ENCODE peak calls at places on chromosomes 3 and 15, in seven cellular contexts. W, D, U, C, I, O and L are unnamed samples.

GRCh38 chr3:50603261-50604109 is 8.1 kb downstream of the CISH start:
- DNase-seq in W (no peak), D (no peak), U (peak; percentile 69), C (no peak), I (no peak), O (no peak), L (no peak)

GRCh38 chr3:160686955-160687535 is 10.1 kb downstream of the ARL14 start:
- DNase-seq in W (no peak), D (peak; percentile 55), U (no peak), C (peak; percentile 24), I (no peak), O (no peak), L (no peak)

GRCh38 chr3:48548731-48549705 is 7.6 kb downstream of the PFKFB4 start:
- DNase-seq in W (peak; percentile 58), D (peak; percentile 90), U (peak; percentile 83), C (peak; percentile 69), I (peak; percentile 79), O (peak; percentile 69), L (peak; percentile 78)

GRCh38 chr3:71304684-71305083 is 278.8 kb downstream of the FOXP1 start:
- DNase-seq in W (no peak), D (no peak), U (no peak), C (peak; percentile 72), I (no peak), O (no peak), L (peak; percentile 58)

GRCh38 chr3:108406661-108407206 is 103.7 kb downstream of the MYH15 start:
- DNase-seq in W (peak; percentile 33), D (peak; percentile 78), U (peak; percentile 37), C (peak; percentile 56), I (peak; percentile 23), O (no peak), L (no peak)

GRCh38 chr3:189277711-189278110 is 105.9 kb downstream of the TPRG1 start:
- DNase-seq in W (peak; percentile 73), D (no peak), U (no peak), C (no peak), I (no peak), O (no peak), L (no peak)

GRCh38 chr3:65888980-65889706 is 149.6 kb downstream of the MAGI1 start:
- DNase-seq in W (peak; percentile 29), D (peak; percentile 90), U (no peak), C (peak; percentile 98), I (no peak), O (peak; percentile 37), L (no peak)

GRCh38 chr3:170517251-170517945 is 68.5 kb downstream of the SLC7A14 start:
- DNase-seq in W (no peak), D (no peak), U (no peak), C (no peak), I (no peak), O (no peak), L (no peak)

GRCh38 chr3:42823351-42823750 is 14.1 kb downstream of the ACKR2 start:
- DNase-seq in W (no peak), D (peak; percentile 21), U (no peak), C (peak; percentile 11), I (no peak), O (no peak), L (no peak)

GRCh38 chr3:6809349-6809748 is 51.6 kb upstream of the GRM7 start:
- DNase-seq in W (no peak), D (no peak), U (no peak), C (no peak), I (no peak), O (no peak), L (no peak)

GRCh38 chr3:186097663-186098451 is 11.0 kb downstream of the ETV5 start:
- DNase-seq in W (no peak), D (peak; percentile 26), U (no peak), C (peak; percentile 78), I (peak; percentile 90), O (no peak), L (no peak)

GRCh38 chr15:58453931-58454793 is 22.4 kb downstream of the LIPC start:
- DNase-seq in W (peak; percentile 36), D (no peak), U (peak; percentile 68), C (no peak), I (no peak), O (no peak), L (no peak)

GRCh38 chr3:48301814-48302194 is 31.7 kb downstream of the SPINK8 start:
- DNase-seq in W (no peak), D (peak; percentile 39), U (peak; percentile 35), C (peak; percentile 19), I (no peak), O (no peak), L (no peak)

GRCh38 chr3:186235554-186235953 is 126.5 kb downstream of the DGKG start:
- DNase-seq in W (peak; percentile 45), D (no peak), U (no peak), C (no peak), I (no peak), O (no peak), L (no peak)

GRCh38 chr3:194312186-194312742 is 38.9 kb downstream of the CPN2 start:
- DNase-seq in W (no peak), D (no peak), U (no peak), C (no peak), I (no peak), O (no peak), L (no peak)

GRCh38 chr3:184372296-184372821 is 5.6 kb downstream of the THPO start:
- DNase-seq in W (no peak), D (no peak), U (no peak), C (no peak), I (no peak), O (no peak), L (no peak)

GRCh38 chr3:45178131-45179023 is 32.2 kb upstream of the CDCP1 start:
- DNase-seq in W (no peak), D (no peak), U (no peak), C (peak; percentile 69), I (no peak), O (no peak), L (no peak)

GRCh38 chr3:187623285-187623814 is 46.8 kb downstream of the SST start:
- DNase-seq in W (no peak), D (no peak), U (no peak), C (no peak), I (no peak), O (no peak), L (no peak)

GRCh38 chr3:42023380-42023779 is 61.5 kb upstream of the ULK4 start:
- DNase-seq in W (no peak), D (no peak), U (peak; percentile 12), C (no peak), I (no peak), O (no peak), L (no peak)

GRCh38 chr3:186772886-186773417 is 10.4 kb upstream of the EIF4A2 start:
- DNase-seq in W (peak; percentile 85), D (peak; percentile 89), U (peak; percentile 32), C (no peak), I (peak; percentile 72), O (no peak), L (no peak)

GRCh38 chr3:25120666-25121065 is 307.4 kb upstream of the RARB start:
- DNase-seq in W (no peak), D (no peak), U (no peak), C (no peak), I (no peak), O (no peak), L (no peak)

GRCh38 chr3:147361671-147362420 is 44.5 kb downstream of the ZIC4 start:
- DNase-seq in W (no peak), D (peak; percentile 17), U (peak; percentile 63), C (no peak), I (peak; percentile 74), O (no peak), L (no peak)

GRCh38 chr3:155585384-155585783 is 159.5 kb downstream of the PLCH1 start:
- DNase-seq in W (no peak), D (peak; percentile 44), U (no peak), C (no peak), I (no peak), O (no peak), L (no peak)

DNA sequence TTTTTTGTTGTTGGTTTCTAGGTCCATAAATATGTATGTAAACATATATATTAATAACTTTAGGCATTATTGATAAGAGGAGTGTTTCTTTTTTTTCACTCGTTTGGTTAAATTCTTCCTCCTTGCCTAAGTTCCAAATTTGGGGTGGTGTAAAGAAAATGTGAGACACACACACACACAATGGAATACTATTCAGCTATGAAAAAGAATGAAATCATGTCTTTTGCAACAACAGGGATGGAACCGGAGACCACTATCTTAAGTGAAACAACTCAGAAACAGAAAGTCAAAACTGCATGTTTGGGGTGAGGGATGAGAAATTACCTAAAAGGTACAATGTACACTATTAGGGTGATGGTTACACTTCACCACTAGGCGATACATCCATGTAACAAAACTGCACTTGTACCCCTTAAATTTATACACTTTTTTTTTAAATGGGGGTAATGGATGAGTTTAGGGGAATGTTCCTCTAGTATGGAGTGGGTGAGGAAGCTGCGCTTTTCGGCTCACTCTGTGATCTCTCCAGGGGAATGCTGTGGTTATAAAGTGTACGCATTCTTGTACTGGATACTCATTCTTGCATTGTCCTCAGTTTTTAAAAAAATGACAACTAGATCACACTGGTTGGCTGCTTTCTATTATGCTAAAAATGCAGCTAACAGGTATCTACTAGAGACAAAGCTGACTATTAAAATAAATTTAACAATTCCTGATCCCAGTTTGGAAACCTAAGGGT is 50.8 kb upstream of the PPARG start:
- DNase-seq in W (no peak), D (peak; percentile 59), U (no peak), C (peak; percentile 63), I (no peak), O (no peak), L (no peak)
- H3K27me3 ChIP-seq in W (peaks cover 2% of the 10 kb centered on the region), D (no peaks in the 10 kb centered on the region), U (no peaks in the 10 kb centered on the region), C (peaks cover 3% of the 10 kb centered on the region), I (no peaks in the 10 kb centered on the region), O (no peaks in the 10 kb centered on the region), L (no peaks in the 10 kb centered on the region)

DNA sequence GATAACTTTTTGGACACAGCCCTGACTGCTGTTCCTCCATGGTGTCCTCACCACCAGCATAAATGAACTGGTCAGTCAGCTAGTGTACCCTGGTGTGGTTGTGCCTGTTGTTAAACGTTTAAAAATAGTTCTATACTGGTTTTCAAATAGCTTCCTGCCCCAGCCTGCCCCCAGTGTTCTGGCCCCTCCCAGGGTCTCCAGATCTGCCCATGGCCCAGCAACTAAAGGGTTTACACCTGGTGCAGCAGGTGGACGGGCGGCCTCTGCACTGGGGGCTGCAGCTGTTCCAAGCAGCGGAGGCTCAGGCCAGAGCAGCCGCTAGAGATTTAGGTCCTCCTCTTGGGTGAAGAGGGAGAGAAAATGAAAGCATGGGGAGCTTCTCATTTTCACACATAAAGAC is 6.1 kb upstream of the NR2E3 start:
- DNase-seq in W (no peak), D (no peak), U (no peak), C (no peak), I (no peak), O (no peak), L (no peak)
- H3K27me3 ChIP-seq in W (no peaks in the 10 kb centered on the region), D (no peaks in the 10 kb centered on the region), U (peaks cover 3% of the 10 kb centered on the region), C (no peaks in the 10 kb centered on the region), I (no peaks in the 10 kb centered on the region), O (no peaks in the 10 kb centered on the region), L (no peaks in the 10 kb centered on the region)

GRCh38 chr15:77627067-77627466 is 5.6 kb downstream of the LINGO1 start:
- DNase-seq in W (no peak), D (no peak), U (no peak), C (no peak), I (no peak), O (no peak), L (no peak)
- H3K27me3 ChIP-seq in W (peaks cover 2% of the 10 kb centered on the region), D (no peaks in the 10 kb centered on the region), U (no peaks in the 10 kb centered on the region), C (peaks cover 81% of the 10 kb centered on the region), I (peaks cover 9% of the 10 kb centered on the region), O (no peaks in the 10 kb centered on the region), L (peaks cover 4% of the 10 kb centered on the region)

DNA sequence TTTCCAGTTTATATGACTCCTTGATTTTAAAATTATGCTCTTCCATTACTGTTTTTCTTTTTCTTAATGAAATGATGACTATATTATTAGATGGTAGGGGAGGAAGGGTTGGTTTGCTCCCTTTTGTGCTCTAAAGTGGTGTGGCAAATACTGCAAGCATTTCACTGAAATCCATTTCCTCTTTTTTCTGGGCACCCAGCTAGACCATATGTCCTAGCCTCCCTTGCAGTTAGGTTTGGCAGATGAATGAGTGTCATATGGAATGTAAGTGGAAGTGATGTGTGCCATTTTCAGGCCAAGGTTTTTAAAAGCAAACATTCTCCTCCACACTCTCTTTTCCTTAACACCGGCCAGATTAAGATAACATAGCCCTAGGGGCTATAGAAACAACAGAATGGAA is 363.0 kb downstream of the FGF12 start:
- DNase-seq in W (no peak), D (no peak), U (no peak), C (no peak), I (no peak), O (no peak), L (no peak)
- H3K27me3 ChIP-seq in W (no peaks in the 10 kb centered on the region), D (no peaks in the 10 kb centered on the region), U (no peaks in the 10 kb centered on the region), C (no peaks in the 10 kb centered on the region), I (no peaks in the 10 kb centered on the region), O (no peaks in the 10 kb centered on the region), L (no peaks in the 10 kb centered on the region)